ENCODE peak calls at places on chromosomes 16 and 17, in four cellular contexts. T is fibroblast of gingiva, I is heart right ventricle, Y is type B pancreatic cell. Q is an unnamed sample.

GRCh38 chr17:27466376-27466747 is 10.1 kb downstream of the KSR1 start:
- DNase-seq in T (no peak), I (no peak), Y (no peak), Q (no peak)

GRCh38 chr16:60225541-60225940 is 1491.4 kb upstream of the GOT2 start:
- DNase-seq in T (no peak), I (no peak), Y (no peak), Q (no peak)

GRCh38 chr17:11943759-11944347 is 53.4 kb downstream of the ZNF18 start:
- DNase-seq in T (no peak), I (no peak), Y (no peak), Q (no peak)

GRCh38 chr17:17416007-17416399 is 60.8 kb upstream of the MED9 start:
- DNase-seq in T (peak), I (no peak), Y (no peak), Q (peak)

GRCh38 chr16:25121824-25122600 is 10.5 kb downstream of the LCMT1 start:
- DNase-seq in T (no peak), I (no peak), Y (no peak), Q (no peak)

GRCh38 chr17:29855686-29856085 is 74.3 kb downstream of the SSH2 start:
- DNase-seq in T (peak), I (no peak), Y (no peak), Q (peak)

GRCh38 chr17:1058423-1059130 is 61.6 kb downstream of the TIMM22 start:
- DNase-seq in T (no peak), I (peak), Y (no peak), Q (no peak)

GRCh38 chr16:4244254-4244812 is 2.5 kb upstream of the SRL start:
- DNase-seq in T (no peak), I (no peak), Y (no peak), Q (peak)

GRCh38 chr17:45319239-45319703 is 2.5 kb upstream of the MAP3K14 start:
- DNase-seq in T (no peak), I (no peak), Y (no peak), Q (no peak)

GRCh38 chr17:69523252-69523861 is 108.9 kb downstream of the MAP2K6 start:
- DNase-seq in T (peak), I (no peak), Y (no peak), Q (peak)

GRCh38 chr16:6132121-6132520 is 1034.5 kb upstream of the EEF2KMT start:
- DNase-seq in T (no peak), I (no peak), Y (no peak), Q (no peak)

GRCh38 chr17:27553019-27553511 is 77.9 kb upstream of the LGALS9 start:
- DNase-seq in T (no peak), I (no peak), Y (no peak), Q (no peak)

GRCh38 chr17:2081564-2081963 is 26.7 kb downstream of the HIC1 start:
- DNase-seq in T (no peak), I (no peak), Y (no peak), Q (no peak)

GRCh38 chr16:86566966-86567700 is 504 bp downstream of the FOXC2 start:
- DNase-seq in T (peak), I (peak), Y (no peak), Q (no peak)

GRCh38 chr16:27326738-27327585 is 13.2 kb downstream of the IL4R start:
- DNase-seq in T (peak), I (peak), Y (no peak), Q (peak)

GRCh38 chr16:57054771-57055170 is 37.6 kb upstream of the CPNE2 start:
- DNase-seq in T (no peak), I (no peak), Y (no peak), Q (no peak)

GRCh38 chr16:66656547-66656946 is 40.0 kb downstream of the CMTM4 start:
- DNase-seq in T (no peak), I (no peak), Y (no peak), Q (no peak)

GRCh38 chr16:12580809-12581208 is 222.9 kb downstream of the CPPED1 start:
- DNase-seq in T (no peak), I (no peak), Y (no peak), Q (no peak)

GRCh38 chr16:53984936-53985335 is 281.0 kb downstream of the FTO start:
- DNase-seq in T (no peak), I (no peak), Y (no peak), Q (no peak)

GRCh38 chr16:72434159-72434558 is 262.2 kb upstream of the PMFBP1 start:
- DNase-seq in T (peak), I (no peak), Y (no peak), Q (peak)

GRCh38 chr17:9987779-9988585 is 82.9 kb upstream of the RCVRN start:
- DNase-seq in T (no peak), I (peak), Y (no peak), Q (peak)

GRCh38 chr17:15039366-15039765 is 225.8 kb downstream of the PMP22 start:
- DNase-seq in T (no peak), I (no peak), Y (no peak), Q (no peak)

GRCh38 chr17:58227733-58228132 is 8.7 kb upstream of the MKS1 start:
- DNase-seq in T (no peak), I (no peak), Y (no peak), Q (no peak)

GRCh38 chr16:49464877-49465504 is 91.4 kb downstream of the C16orf78 start:
- DNase-seq in T (no peak), I (no peak), Y (peak), Q (no peak)

GRCh38 chr17:69401251-69401650 is 13.2 kb upstream of the MAP2K6 start:
- DNase-seq in T (no peak), I (no peak), Y (no peak), Q (no peak)